ENCODE peak calls at places on chromosomes 7 and 10, in six cellular contexts. U is spleen; Q is adrenal gland; B is CD8-positive, alpha-beta memory T cell; Z is colonic mucosa; C is brain microvascular endothelial cell. N is an unnamed sample.

GRCh38 chr10:11145498-11145855 is 127.8 kb downstream of the CELF2 start:
- DNase-seq in B (peak), U (peak), C (no peak), Z (peak), Q (no peak), N (no peak)

GRCh38 chr10:70956029-70956759 is 67.8 kb upstream of the PCBD1 start:
- DNase-seq in Z (no peak), C (no peak), Q (no peak), U (peak), B (no peak), N (no peak)

GRCh38 chr7:98210513-98211220 is 572 bp upstream of the BHLHA15 start:
- DNase-seq in Z (no peak), Q (no peak), B (peak), C (no peak), U (peak), N (peak)

GRCh38 chr7:46032353-46032752 is 111.3 kb upstream of the IGFBP3 start:
- DNase-seq in Q (no peak), C (no peak), U (no peak), B (no peak), Z (no peak), N (no peak)

GRCh38 chr7:49089717-49090116 is 165.4 kb downstream of the CDC14C start:
- DNase-seq in Z (no peak), B (no peak), C (no peak), Q (no peak), U (no peak), N (no peak)

GRCh38 chr7:35802649-35803048 is 1.8 kb downstream of the SEPTIN7 start:
- DNase-seq in Z (peak), Q (no peak), U (no peak), B (no peak), C (no peak), N (no peak)

GRCh38 chr7:27173412-27174076 is 576 bp downstream of the HOXA10 start:
- DNase-seq in C (no peak), Q (peak), B (peak), Z (no peak), U (peak), N (no peak)

GRCh38 chr10:130767116-130767730 is 544.3 kb downstream of the TCERG1L start:
- DNase-seq in Z (no peak), C (no peak), Q (no peak), U (peak), B (peak), N (no peak)

GRCh38 chr7:32059289-32060045 is 10.7 kb downstream of the PDE1C start:
- DNase-seq in U (no peak), Z (no peak), Q (no peak), B (no peak), C (no peak), N (no peak)

GRCh38 chr10:117448840-117449239 is 73.6 kb upstream of the PDZD8 start:
- DNase-seq in U (peak), B (no peak), Z (no peak), Q (no peak), C (no peak), N (no peak)

GRCh38 chr7:138460649-138461607 is 869 bp downstream of the TRIM24 start:
- DNase-seq in U (no peak), C (peak), Q (peak), Z (peak), B (peak), N (no peak)

GRCh38 chr10:101558206-101558605 is 29.9 kb downstream of the POLL start:
- DNase-seq in C (no peak), Q (peak), Z (no peak), B (no peak), U (no peak), N (no peak)
- H3K27ac ChIP-seq in C (no peak), Q (no peak), Z (no peak), B (no peak), U (no peak), N (no peak)

GRCh38 chr10:24642921-24643678 is 80.6 kb downstream of the ARHGAP21 start:
- DNase-seq in C (peak), Q (no peak), Z (peak), U (no peak), B (no peak), N (peak)
- H3K27ac ChIP-seq in C (no peak), Q (no peak), Z (peak), U (no peak), B (no peak), N (no peak)

DNA sequence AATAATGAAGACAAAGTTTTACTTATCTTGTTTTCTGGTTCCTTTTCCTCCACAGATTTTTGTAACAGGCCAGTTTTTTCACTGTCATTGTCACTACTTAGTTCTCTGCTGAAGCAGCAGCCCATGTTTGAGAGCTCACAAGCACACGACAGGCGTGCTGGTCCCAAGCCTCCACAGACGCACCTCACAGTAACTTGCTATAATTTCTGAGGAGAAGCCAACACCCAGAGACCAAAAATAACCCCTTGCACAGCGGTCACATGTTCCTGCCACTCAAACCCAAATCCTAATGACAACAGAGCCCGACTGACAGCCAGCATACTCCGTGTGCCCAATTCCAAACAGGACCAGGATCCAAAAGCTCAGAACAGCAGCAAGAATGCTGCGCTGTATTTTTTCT is 58.5 kb downstream of the LARP4B start:
- DNase-seq in C (no peak), B (no peak), Q (no peak), Z (no peak), U (no peak), N (no peak)
- H3K27ac ChIP-seq in C (no peak), B (no peak), Q (no peak), Z (no peak), U (no peak), N (no peak)

DNA sequence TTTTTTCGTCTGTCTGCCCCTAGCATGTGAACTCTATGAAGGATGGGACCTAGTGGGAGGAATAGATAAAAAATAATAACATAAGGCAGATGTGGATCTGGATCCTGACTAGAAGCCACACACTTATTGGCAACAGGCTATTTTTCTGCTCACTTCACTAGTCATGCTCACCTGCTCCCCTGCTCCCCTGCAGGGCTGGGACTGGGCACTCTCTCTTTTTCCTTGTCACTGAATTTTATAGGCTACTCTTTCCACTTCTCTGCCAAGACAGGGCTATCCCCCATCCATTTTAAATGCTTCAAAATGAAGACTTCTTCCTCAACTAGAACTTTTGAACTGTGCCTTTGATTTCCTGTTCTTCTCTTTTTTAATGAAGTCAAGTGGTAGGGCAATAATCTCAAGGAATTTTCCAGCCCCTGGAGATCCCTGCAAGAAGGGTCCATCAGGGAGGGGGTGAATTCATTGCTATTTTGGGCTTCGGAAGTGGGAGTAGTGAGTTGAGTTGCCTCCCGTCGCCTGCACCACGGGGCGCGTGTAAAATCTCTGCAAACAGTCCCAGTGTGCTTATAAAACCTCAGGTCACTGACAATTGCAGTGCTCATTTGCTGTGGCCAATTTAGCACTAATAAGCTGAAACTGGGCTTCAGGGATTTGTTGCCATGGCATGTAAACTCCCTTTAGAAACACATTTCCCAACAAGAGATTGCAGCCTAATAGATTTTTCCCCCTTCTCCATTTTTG is 156.7 kb upstream of the NPVF start:
- DNase-seq in C (no peak), Q (no peak), U (no peak), Z (no peak), B (no peak), N (no peak)
- H3K27ac ChIP-seq in C (no peak), Q (no peak), U (peak), Z (no peak), B (no peak), N (no peak)

DNA sequence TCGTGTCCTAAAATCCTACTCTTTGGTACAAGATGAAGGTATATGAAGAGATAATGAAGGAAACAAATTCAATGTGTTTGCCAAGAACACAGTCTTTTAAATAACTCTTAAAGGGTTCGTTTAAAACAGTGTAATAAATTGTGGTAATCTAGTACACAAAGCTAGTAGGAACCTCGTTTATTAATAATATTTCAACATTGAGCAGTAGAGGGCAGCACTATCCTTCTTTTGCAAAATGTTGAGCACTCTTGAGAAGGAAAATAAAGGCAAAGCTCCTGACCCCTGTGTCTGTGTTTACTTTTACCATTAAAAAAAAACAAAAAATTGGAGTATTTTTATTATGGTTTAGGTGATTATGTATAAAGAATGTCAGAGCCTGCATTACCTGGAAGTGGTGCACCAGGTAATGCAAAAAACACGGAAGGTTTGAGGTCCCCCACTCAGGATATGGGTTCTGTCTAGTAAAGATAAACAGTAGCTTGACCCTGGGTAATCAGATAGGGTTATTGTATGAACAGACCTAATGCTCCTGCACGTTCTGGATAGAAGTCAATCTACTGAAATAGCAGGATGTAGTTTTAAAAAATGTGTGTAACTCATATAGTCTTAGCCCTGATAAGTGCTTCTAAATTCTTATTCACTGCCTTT is 5.7 kb upstream of the GOT1 start:
- DNase-seq in U (no peak), C (peak), Q (no peak), B (no peak), Z (no peak), N (no peak)
- H3K27ac ChIP-seq in U (peak), C (no peak), Q (no peak), B (no peak), Z (peak), N (no peak)

DNA sequence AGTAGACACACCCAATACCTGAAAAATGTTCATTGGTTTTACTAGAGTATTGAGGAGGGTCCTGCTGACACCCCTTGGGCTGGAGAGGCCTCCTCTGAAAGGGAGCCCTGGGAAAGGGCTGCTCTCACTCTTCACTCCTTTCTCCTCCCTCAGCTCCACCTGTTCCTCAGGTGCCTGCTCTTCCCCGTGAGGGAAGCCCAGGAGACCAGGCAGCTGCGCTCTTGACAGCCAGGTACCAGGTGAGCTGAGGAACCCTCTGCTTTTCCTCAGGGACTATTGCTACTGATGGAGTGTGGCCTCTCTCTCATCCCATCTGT is 3.3 kb downstream of the ZNF655 start:
- DNase-seq in C (no peak), Q (no peak), U (no peak), B (no peak), Z (no peak), N (no peak)
- H3K27ac ChIP-seq in C (no peak), Q (peak), U (no peak), B (no peak), Z (no peak), N (no peak)

GRCh38 chr10:113326160-113327111 is 226.4 kb upstream of the HABP2 start:
- DNase-seq in C (peak), Q (peak), U (no peak), Z (no peak), B (no peak), N (no peak)
- H3K27ac ChIP-seq in C (peak), Q (peak), U (no peak), Z (no peak), B (no peak), N (no peak)

DNA sequence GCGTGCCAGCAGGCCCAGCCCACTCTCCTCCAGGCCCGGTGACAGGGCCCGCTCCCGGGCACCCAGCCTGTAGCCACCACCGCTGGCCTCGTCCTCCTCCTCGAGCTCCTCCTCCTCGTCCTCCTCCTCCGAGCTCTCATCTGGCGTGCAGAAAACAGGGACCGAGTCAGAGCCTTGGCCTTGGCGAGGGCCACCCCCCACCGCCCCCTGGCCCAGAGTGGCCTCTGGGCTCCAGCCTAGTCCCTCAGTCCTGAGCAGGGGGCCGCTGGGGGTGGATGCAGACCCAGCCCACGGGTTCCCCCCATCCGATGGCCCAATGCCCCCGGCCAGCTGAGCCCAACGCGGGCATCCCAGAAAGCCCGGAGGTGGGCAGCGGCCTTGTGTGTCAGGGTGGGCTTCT is 62.9 kb downstream of the SLC29A4 start:
- DNase-seq in U (no peak), Z (no peak), B (no peak), Q (no peak), C (no peak), N (no peak)
- H3K27ac ChIP-seq in U (no peak), Z (no peak), B (no peak), Q (no peak), C (no peak), N (no peak)

GRCh38 chr10:95304463-95304862 is 13.7 kb upstream of the PDLIM1 start:
- DNase-seq in C (no peak), B (no peak), Z (no peak), U (no peak), Q (no peak), N (no peak)
- H3K27ac ChIP-seq in C (no peak), B (no peak), Z (no peak), U (no peak), Q (no peak), N (no peak)